ENCODE peak calls at places on chromosome 10, in ten cellular contexts. V is SHP77; H is kidney epithelial cell; K is CD4-positive, alpha-beta T cell; I is HS-5; S is renal cortical epithelial cell; U is NCI-H1105 treated with DMSO at 0.1 percent for 48 hours; J is BJ; D is GM23338; G is tibial artery. W is an unnamed sample.

GRCh38 chr10:77357611-77358010 is 280.0 kb downstream of the KCNMA1 start:
- DNase-seq in V (no peak), H (no peak), K (no peak), I (peak; percentile 53), S (peak; percentile 73), U (no peak), J (peak; percentile 31), D (no peak), G (no peak), W (no peak)

GRCh38 chr10:9331583-9332008 is 1277.1 kb downstream of the GATA3 start:
- DNase-seq in V (peak; percentile 24), H (no peak), K (no peak), I (peak; percentile 3), S (peak; percentile 56), U (peak; percentile 21), J (peak; percentile 4), D (peak; percentile 62), G (no peak), W (no peak)

GRCh38 chr10:103775786-103776185 is 79.6 kb downstream of the SH3PXD2A start:
- DNase-seq in V (no peak), H (no peak), K (no peak), I (no peak), S (no peak), U (no peak), J (no peak), D (no peak), G (no peak), W (no peak)

GRCh38 chr10:88565072-88565471 is 18.0 kb downstream of the RNLS start:
- DNase-seq in V (no peak), H (no peak), K (no peak), I (no peak), S (peak; percentile 65), U (peak; percentile 24), J (no peak), D (peak; percentile 21), G (no peak), W (no peak)

GRCh38 chr10:101851411-101852116 is 8.0 kb upstream of the KCNIP2 start:
- DNase-seq in V (no peak), H (no peak), K (no peak), I (no peak), S (no peak), U (no peak), J (no peak), D (no peak), G (no peak), W (no peak)

GRCh38 chr10:95355241-95355779 is 64.5 kb upstream of the PDLIM1 start:
- DNase-seq in V (peak; percentile 46), H (no peak), K (no peak), I (no peak), S (no peak), U (peak; percentile 6), J (no peak), D (no peak), G (no peak), W (no peak)

GRCh38 chr10:54908019-54908418 is 107.0 kb upstream of the PCDH15 start:
- DNase-seq in V (no peak), H (no peak), K (no peak), I (no peak), S (no peak), U (no peak), J (no peak), D (no peak), G (no peak), W (no peak)

GRCh38 chr10:132549416-132549815 is 11.8 kb downstream of the INPP5A start:
- DNase-seq in V (no peak), H (no peak), K (no peak), I (no peak), S (no peak), U (peak; percentile 78), J (no peak), D (no peak), G (peak; percentile 49), W (no peak)

GRCh38 chr10:123157210-123157609 is 3.0 kb downstream of the BUB3 start:
- DNase-seq in V (no peak), H (no peak), K (no peak), I (peak; percentile 61), S (peak; percentile 66), U (no peak), J (no peak), D (no peak), G (no peak), W (no peak)

GRCh38 chr10:80444646-80445319 is 9.3 kb upstream of the TSPAN14 start:
- DNase-seq in V (no peak), H (no peak), K (no peak), I (no peak), S (peak; percentile 55), U (peak; percentile 18), J (no peak), D (peak; percentile 77), G (peak; percentile 82), W (peak; percentile 15)

GRCh38 chr10:128377364-128377987 is 251.3 kb upstream of the MKI67 start:
- DNase-seq in V (no peak), H (no peak), K (no peak), I (no peak), S (no peak), U (no peak), J (no peak), D (no peak), G (no peak), W (no peak)

GRCh38 chr10:53222806-53223205 is 450.2 kb upstream of the MBL2 start:
- DNase-seq in V (no peak), H (no peak), K (no peak), I (no peak), S (no peak), U (no peak), J (no peak), D (no peak), G (no peak), W (no peak)

GRCh38 chr10:93030409-93030808 is 30.2 kb upstream of the CYP26C1 start:
- DNase-seq in V (no peak), H (peak; percentile 51), K (no peak), I (no peak), S (peak; percentile 90), U (no peak), J (peak; percentile 62), D (peak; percentile 40), G (no peak), W (peak; percentile 23)

GRCh38 chr10:123327450-123327849 is 173.2 kb downstream of the BUB3 start:
- DNase-seq in V (no peak), H (no peak), K (no peak), I (no peak), S (no peak), U (no peak), J (no peak), D (no peak), G (no peak), W (no peak)

GRCh38 chr10:118615888-118616287 is 20.4 kb upstream of the PRLHR start:
- DNase-seq in V (no peak), H (no peak), K (no peak), I (no peak), S (no peak), U (no peak), J (no peak), D (peak; percentile 25), G (no peak), W (no peak)

GRCh38 chr10:46273506-46274477 is 13.0 kb upstream of the ANTXRL start:
- DNase-seq in V (no peak), H (no peak), K (no peak), I (no peak), S (no peak), U (no peak), J (no peak), D (peak; percentile 50), G (peak; percentile 53), W (no peak)

GRCh38 chr10:126476256-126476655 is 88.0 kb upstream of the ADAM12 start:
- DNase-seq in V (no peak), H (no peak), K (no peak), I (no peak), S (no peak), U (no peak), J (no peak), D (peak; percentile 47), G (no peak), W (no peak)

GRCh38 chr10:131371571-131371970 is 60.0 kb upstream of the TCERG1L start:
- DNase-seq in V (no peak), H (no peak), K (no peak), I (no peak), S (no peak), U (no peak), J (no peak), D (no peak), G (no peak), W (no peak)

GRCh38 chr10:6486280-6486679 is 93.8 kb downstream of the PRKCQ start:
- DNase-seq in V (no peak), H (no peak), K (no peak), I (no peak), S (no peak), U (no peak), J (no peak), D (no peak), G (no peak), W (no peak)

GRCh38 chr10:33381897-33382578 is 47.6 kb upstream of the NRP1 start:
- DNase-seq in V (no peak), H (no peak), K (no peak), I (peak; percentile 72), S (no peak), U (no peak), J (peak; percentile 99), D (no peak), G (no peak), W (no peak)

GRCh38 chr10:115861864-115862263 is 411.1 kb downstream of the GFRA1 start:
- DNase-seq in V (no peak), H (peak; percentile 31), K (no peak), I (peak; percentile 37), S (peak; percentile 78), U (no peak), J (no peak), D (no peak), G (no peak), W (peak; percentile 14)

GRCh38 chr10:110556993-110557601 is 10.4 kb upstream of the SMC3 start:
- DNase-seq in V (no peak), H (no peak), K (peak; percentile 61), I (no peak), S (peak; percentile 31), U (peak; percentile 12), J (no peak), D (peak; percentile 93), G (no peak), W (no peak)

GRCh38 chr10:33939892-33940291 is 605.4 kb upstream of the NRP1 start:
- DNase-seq in V (no peak), H (no peak), K (no peak), I (no peak), S (no peak), U (no peak), J (no peak), D (peak; percentile 24), G (no peak), W (no peak)

GRCh38 chr10:70233939-70234300 is 691 bp upstream of the PPA1 start:
- DNase-seq in V (no peak), H (no peak), K (no peak), I (no peak), S (no peak), U (no peak), J (no peak), D (no peak), G (no peak), W (no peak)

GRCh38 chr10:110388682-110389052 is 83.9 kb upstream of the SMNDC1 start:
- DNase-seq in V (peak; percentile 7), H (no peak), K (no peak), I (no peak), S (no peak), U (no peak), J (no peak), D (peak; percentile 41), G (no peak), W (no peak)

GRCh38 chr10:62083413-62083794 is 181.9 kb downstream of the ARID5B start:
- DNase-seq in V (no peak), H (no peak), K (no peak), I (no peak), S (peak; percentile 51), U (peak; percentile 41), J (no peak), D (no peak), G (no peak), W (no peak)